ENCODE peak calls at places on chromosome 1, in eight cellular contexts. D is dorsolateral prefrontal cortex, C is fibroblast of mammary gland, Y is HEK293T, Z is MV-4-11, W is cardiac fibroblast, I is Daoy, E is Caki2. O is an unnamed sample.

GRCh38 chr1:21175324-21175669 is 1.4 kb downstream of the EIF4G3 start:
- DNase-seq in Y (no peak), D (no peak), I (peak; percentile 43), E (no peak), W (peak; percentile 53), C (peak; percentile 57), Z (peak; percentile 95), O (no peak)

GRCh38 chr1:236168716-236169429 is 26.5 kb downstream of the GPR137B start:
- DNase-seq in I (peak; percentile 32), Y (no peak), E (peak; percentile 77), D (no peak), C (peak; percentile 85), Z (peak; percentile 60), W (peak; percentile 92), O (no peak)

GRCh38 chr1:221708987-221709386 is 32.9 kb downstream of the DUSP10 start:
- DNase-seq in C (peak; percentile 59), Y (no peak), E (peak; percentile 65), I (peak; percentile 81), D (peak; percentile 31), Z (peak; percentile 75), W (peak; percentile 87), O (no peak)

GRCh38 chr1:204503122-204503912 is 8.7 kb upstream of the PIK3C2B start:
- DNase-seq in W (peak; percentile 86), E (peak; percentile 62), I (peak; percentile 54), C (peak; percentile 78), Y (no peak), Z (peak; percentile 73), D (no peak), O (no peak)

GRCh38 chr1:29991025-29991424 is 732.4 kb downstream of the MATN1 start:
- DNase-seq in W (no peak), Z (no peak), E (no peak), C (no peak), D (no peak), I (peak; percentile 82), Y (no peak), O (no peak)

GRCh38 chr1:43034778-43035177 is 76.1 kb upstream of the SLC2A1 start:
- DNase-seq in D (no peak), I (no peak), Z (peak; percentile 8), W (no peak), Y (no peak), E (no peak), C (no peak), O (no peak)

GRCh38 chr1:5901150-5901549 is 91.1 kb downstream of the NPHP4 start:
- DNase-seq in C (peak; percentile 13), D (no peak), I (no peak), W (no peak), Y (no peak), E (no peak), Z (no peak), O (no peak)

GRCh38 chr1:202788800-202789199 is 19.4 kb downstream of the KDM5B start:
- DNase-seq in C (no peak), W (no peak), I (no peak), D (no peak), Z (no peak), E (no peak), Y (no peak), O (no peak)

O was measured in mesothelial cell of epicardium.